ENCODE peak calls at places on chromosome X, in nine cellular contexts. Y, U, D, V, L, M, K, F and T are unnamed samples.

GRCh38 chrX:2967998-2968909 is 38.1 kb upstream of the ARSH start:
- ATAC-seq in Y (no peak), U (no peak), D (peak; percentile 56), V (no peak), L (no peak), M (peak; percentile 90), K (no peak), F (peak; percentile 71), T (peak; percentile 74)

GRCh38 chrX:10665681-10666080 is 45.3 kb upstream of the MID1 start:
- ATAC-seq in Y (no peak), U (no peak), D (no peak), V (no peak), L (no peak), M (no peak), K (no peak), F (no peak), T (no peak)

GRCh38 chrX:141989134-141989533 is 85.4 kb downstream of the MAGEC1 start:
- ATAC-seq in Y (no peak), U (no peak), D (no peak), V (no peak), L (peak; percentile 36), M (no peak), K (no peak), F (peak; percentile 27), T (no peak)

GRCh38 chrX:103175944-103176753 is 38.8 kb upstream of the BEX4 start:
- ATAC-seq in Y (peak; percentile 84), U (peak; percentile 66), D (no peak), V (no peak), L (no peak), M (peak; percentile 56), K (peak; percentile 62), F (peak; percentile 31), T (no peak)

GRCh38 chrX:65878456-65878855 is 161.4 kb downstream of the VSIG4 start:
- ATAC-seq in Y (no peak), U (no peak), D (no peak), V (no peak), L (no peak), M (no peak), K (no peak), F (no peak), T (no peak)

GRCh38 chrX:17359500-17359899 is 15.5 kb upstream of the NHS start:
- ATAC-seq in Y (no peak), U (no peak), D (no peak), V (no peak), L (peak; percentile 48), M (no peak), K (no peak), F (peak; percentile 25), T (no peak)

GRCh38 chrX:118208476-118208875 is 91.9 kb upstream of the KLHL13 start:
- ATAC-seq in Y (no peak), U (no peak), D (no peak), V (no peak), L (no peak), M (no peak), K (no peak), F (no peak), T (no peak)

GRCh38 chrX:148501121-148502066 is 977 bp downstream of the AFF2 start:
- ATAC-seq in Y (peak; percentile 63), U (peak; percentile 12), D (peak; percentile 33), V (no peak), L (peak; percentile 33), M (peak; percentile 18), K (no peak), F (peak; percentile 12), T (peak; percentile 33)

GRCh38 chrX:108699368-108699767 is 37.0 kb downstream of the IRS4 start:
- ATAC-seq in Y (peak; percentile 53), U (peak; percentile 39), D (no peak), V (no peak), L (no peak), M (no peak), K (no peak), F (peak; percentile 36), T (no peak)

GRCh38 chrX:68433155-68433980 is at the start of gene OPHN1:
- ATAC-seq in Y (peak; percentile 92), U (peak; percentile 95), D (no peak), V (peak; percentile 98), L (peak; percentile 91), M (peak; percentile 96), K (peak; percentile 91), F (peak; percentile 85), T (no peak)

GRCh38 chrX:38896724-38897298 is 95.6 kb downstream of the MID1IP1 start:
- ATAC-seq in Y (no peak), U (no peak), D (no peak), V (no peak), L (no peak), M (no peak), K (no peak), F (no peak), T (no peak)

GRCh38 chrX:134476284-134476683 is 16.3 kb downstream of the HPRT1 start:
- ATAC-seq in Y (no peak), U (no peak), D (no peak), V (no peak), L (no peak), M (no peak), K (no peak), F (no peak), T (no peak)

GRCh38 chrX:140715787-140716186 is 6.2 kb downstream of the LINC00632 start:
- ATAC-seq in Y (no peak), U (no peak), D (no peak), V (no peak), L (no peak), M (no peak), K (no peak), F (peak; percentile 62), T (no peak)

GRCh38 chrX:35561985-35562384 is 236.2 kb upstream of the MAGEB16 start:
- ATAC-seq in Y (no peak), U (no peak), D (no peak), V (no peak), L (no peak), M (no peak), K (no peak), F (no peak), T (no peak)

GRCh38 chrX:97845451-97845850 is 961.7 kb downstream of the RPA4 start:
- ATAC-seq in Y (no peak), U (no peak), D (no peak), V (no peak), L (no peak), M (no peak), K (no peak), F (no peak), T (no peak)

GRCh38 chrX:48919947-48920712 is 1.3 kb upstream of the PIM2 start:
- ATAC-seq in Y (no peak), U (no peak), D (no peak), V (no peak), L (no peak), M (no peak), K (no peak), F (no peak), T (peak; percentile 47)

GRCh38 chrX:124211312-124211942 is 121.0 kb upstream of the TEX13D start:
- ATAC-seq in Y (peak; percentile 73), U (peak; percentile 90), D (peak; percentile 69), V (no peak), L (no peak), M (peak; percentile 62), K (peak; percentile 53), F (peak; percentile 55), T (peak; percentile 52)

GRCh38 chrX:17500145-17500579 is 125.2 kb downstream of the NHS start:
- ATAC-seq in Y (no peak), U (peak; percentile 93), D (no peak), V (no peak), L (no peak), M (no peak), K (no peak), F (no peak), T (no peak)

GRCh38 chrX:682892-683291 is 52.3 kb downstream of the SHOX start:
- ATAC-seq in Y (no peak), U (peak; percentile 19), D (no peak), V (no peak), L (no peak), M (no peak), K (no peak), F (no peak), T (no peak)

GRCh38 chrX:130197464-130197863 is 25.7 kb downstream of the RAB33A start:
- ATAC-seq in Y (no peak), U (no peak), D (no peak), V (no peak), L (no peak), M (no peak), K (no peak), F (no peak), T (no peak)

GRCh38 chrX:45172890-45173289 is 27.8 kb downstream of the DIPK2B start:
- ATAC-seq in Y (no peak), U (peak; percentile 83), D (no peak), V (peak; percentile 49), L (no peak), M (no peak), K (peak; percentile 47), F (peak; percentile 90), T (no peak)

GRCh38 chrX:79169484-79169883 is 25.0 kb downstream of the GPR174 start:
- ATAC-seq in Y (no peak), U (no peak), D (no peak), V (no peak), L (no peak), M (no peak), K (no peak), F (no peak), T (peak; percentile 63)

GRCh38 chrX:16191605-16192004 is 24.3 kb downstream of the MAGEB17 start:
- ATAC-seq in Y (no peak), U (no peak), D (no peak), V (no peak), L (no peak), M (no peak), K (no peak), F (no peak), T (no peak)

GRCh38 chrX:51860679-51861078 is 32.7 kb upstream of the MAGED1 start:
- ATAC-seq in Y (peak; percentile 89), U (no peak), D (no peak), V (peak; percentile 61), L (no peak), M (peak; percentile 57), K (peak; percentile 34), F (peak; percentile 42), T (no peak)

GRCh38 chrX:4675686-4676300 is 962.3 kb upstream of the PRKX start:
- ATAC-seq in Y (no peak), U (no peak), D (no peak), V (no peak), L (no peak), M (no peak), K (no peak), F (no peak), T (no peak)

GRCh38 chrX:50747471-50747900 is 66.5 kb downstream of the SHROOM4 start:
- ATAC-seq in Y (no peak), U (no peak), D (no peak), V (no peak), L (no peak), M (no peak), K (peak; percentile 53), F (no peak), T (no peak)

GRCh38 chrX:16745659-16746058 is 26.2 kb downstream of the SYAP1 start:
- ATAC-seq in Y (no peak), U (no peak), D (no peak), V (no peak), L (no peak), M (no peak), K (no peak), F (no peak), T (no peak)

GRCh38 chrX:27964432-27964831 is 16.8 kb downstream of the DCAF8L1 start:
- ATAC-seq in Y (no peak), U (no peak), D (no peak), V (no peak), L (no peak), M (no peak), K (no peak), F (no peak), T (no peak)